ENCODE peak calls at places on chromosomes 2 and 18, in ten cellular contexts. S, E, U, D, O, C, J, G, X and W are unnamed samples.

GRCh38 chr18:56200381-56200831 is 438.0 kb downstream of the TXNL1 start:
- DNase-seq in S (peak; percentile 4), E (no peak), U (no peak), D (peak; percentile 47), O (peak; percentile 93), C (no peak), J (no peak), G (peak; percentile 82), X (no peak), W (peak; percentile 54)

GRCh38 chr2:170052151-170052550 is 125.8 kb upstream of the MYO3B start:
- DNase-seq in S (peak; percentile 17), E (no peak), U (no peak), D (peak; percentile 20), O (peak; percentile 71), C (no peak), J (no peak), G (peak; percentile 50), X (no peak), W (peak; percentile 21)

GRCh38 chr18:48820483-48821250 is 130.1 kb downstream of the SMAD7 start:
- DNase-seq in S (no peak), E (no peak), U (no peak), D (no peak), O (no peak), C (no peak), J (no peak), G (no peak), X (no peak), W (peak; percentile 50)

GRCh38 chr2:36530178-36530982 is 67.6 kb downstream of the FEZ2 start:
- DNase-seq in S (no peak), E (no peak), U (no peak), D (peak; percentile 21), O (no peak), C (no peak), J (no peak), G (peak; percentile 84), X (no peak), W (peak; percentile 56)

GRCh38 chr2:225487901-225488416 is 88.4 kb downstream of the NYAP2 start:
- DNase-seq in S (no peak), E (no peak), U (no peak), D (no peak), O (no peak), C (no peak), J (no peak), G (no peak), X (no peak), W (no peak)

GRCh38 chr2:24354899-24355298 is 5.4 kb downstream of the ITSN2 start:
- DNase-seq in S (no peak), E (no peak), U (no peak), D (no peak), O (no peak), C (no peak), J (no peak), G (no peak), X (no peak), W (no peak)

GRCh38 chr2:133760366-133760765 is 192.1 kb upstream of the NCKAP5 start:
- DNase-seq in S (no peak), E (no peak), U (no peak), D (peak; percentile 96), O (no peak), C (no peak), J (no peak), G (no peak), X (no peak), W (no peak)

GRCh38 chr2:216299588-216299987 is 72.7 kb downstream of the MARCHF4 start:
- DNase-seq in S (peak; percentile 40), E (no peak), U (no peak), D (no peak), O (no peak), C (no peak), J (no peak), G (peak; percentile 77), X (no peak), W (peak; percentile 80)

GRCh38 chr2:15577071-15577706 is 14.5 kb upstream of the DDX1 start:
- DNase-seq in S (peak; percentile 66), E (peak; percentile 91), U (peak; percentile 95), D (peak; percentile 86), O (peak; percentile 88), C (peak; percentile 84), J (peak; percentile 69), G (peak; percentile 86), X (peak; percentile 52), W (peak; percentile 71)

GRCh38 chr2:127362971-127363370 is 24.8 kb downstream of the MAP3K2 start:
- DNase-seq in S (no peak), E (no peak), U (no peak), D (peak; percentile 45), O (no peak), C (no peak), J (no peak), G (peak; percentile 66), X (no peak), W (no peak)

GRCh38 chr2:217858519-217859466 is 144.0 kb downstream of the TNS1 start:
- DNase-seq in S (no peak), E (peak; percentile 75), U (no peak), D (peak; percentile 94), O (peak; percentile 42), C (peak; percentile 43), J (no peak), G (peak; percentile 98), X (no peak), W (peak; percentile 97)
- H2AFZ ChIP-seq in S (no peak overlapping the region), E (no peak overlapping the region), U (no peak overlapping the region), D (no peak overlapping the region), O (no peak overlapping the region), C (peak overlapping the region; percentile 86), J (no peak overlapping the region), G (no peak overlapping the region), X (no peak overlapping the region), W (no peak overlapping the region)

GRCh38 chr2:17441055-17441771 is 77.0 kb downstream of the RAD51AP2 start:
- DNase-seq in S (no peak), E (no peak), U (no peak), D (no peak), O (no peak), C (no peak), J (no peak), G (no peak), X (no peak), W (peak; percentile 10)

GRCh38 chr2:17445744-17446143 is 72.5 kb downstream of the RAD51AP2 start:
- DNase-seq in S (no peak), E (no peak), U (no peak), D (no peak), O (no peak), C (no peak), J (no peak), G (no peak), X (no peak), W (no peak)

GRCh38 chr2:17442334-17442733 is 75.9 kb downstream of the RAD51AP2 start:
- DNase-seq in S (peak; percentile 68), E (no peak), U (no peak), D (peak; percentile 53), O (no peak), C (no peak), J (no peak), G (peak; percentile 36), X (peak; percentile 26), W (no peak)

DNA sequence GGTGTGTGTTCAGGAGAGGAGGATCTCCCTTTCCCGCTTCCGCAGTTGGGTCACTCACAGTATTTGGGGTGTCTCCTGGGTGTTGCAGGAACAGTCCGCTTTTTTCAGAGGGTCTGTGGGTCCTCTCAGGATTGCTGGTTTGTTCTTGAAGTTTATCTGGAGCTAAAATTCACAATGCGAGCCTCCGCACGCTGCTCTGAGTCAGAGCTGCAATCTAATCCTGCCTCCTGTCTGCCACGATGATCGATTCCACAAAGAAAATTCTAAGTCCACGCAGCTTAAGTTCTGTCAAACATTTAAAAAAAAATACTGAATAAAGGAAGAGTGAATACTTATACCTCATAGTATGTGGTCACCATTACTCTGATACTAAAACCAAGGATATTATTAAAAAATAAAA is 76.5 kb downstream of the RAD51AP2 start:
- DNase-seq in S (no peak), E (no peak), U (no peak), D (no peak), O (no peak), C (no peak), J (no peak), G (no peak), X (no peak), W (no peak)
- H2AFZ ChIP-seq in S (no peak overlapping the region), E (peak overlapping the region; percentile 81), U (peak overlapping the region; percentile 48), D (no peak overlapping the region), O (no peak overlapping the region), C (no peak overlapping the region), J (no peak overlapping the region), G (no peak overlapping the region), X (peak overlapping the region; percentile 74), W (no peak overlapping the region)

GRCh38 chr2:222295368-222296041 is 3.3 kb downstream of the PAX3 start:
- DNase-seq in S (no peak), E (peak; percentile 57), U (peak; percentile 48), D (peak; percentile 46), O (no peak), C (no peak), J (no peak), G (no peak), X (no peak), W (no peak)
- H2AFZ ChIP-seq in S (peak overlapping the region; percentile 27), E (no peak overlapping the region), U (no peak overlapping the region), D (no peak overlapping the region), O (no peak overlapping the region), C (no peak overlapping the region), J (no peak overlapping the region), G (peak overlapping the region; percentile 18), X (no peak overlapping the region), W (peak overlapping the region; percentile 83)

GRCh38 chr2:237171396-237171795 is 85.7 kb downstream of the COPS8 start:
- DNase-seq in S (peak; percentile 63), E (no peak), U (peak; percentile 18), D (peak; percentile 98), O (peak; percentile 58), C (no peak), J (peak; percentile 19), G (peak; percentile 91), X (no peak), W (no peak)
- H2AFZ ChIP-seq in S (peak overlapping the region; percentile 46), E (no peak overlapping the region), U (peak overlapping the region; percentile 20), D (no peak overlapping the region), O (no peak overlapping the region), C (no peak overlapping the region), J (peak overlapping the region; percentile 36), G (peak overlapping the region; percentile 73), X (no peak overlapping the region), W (peak overlapping the region; percentile 50)

DNA sequence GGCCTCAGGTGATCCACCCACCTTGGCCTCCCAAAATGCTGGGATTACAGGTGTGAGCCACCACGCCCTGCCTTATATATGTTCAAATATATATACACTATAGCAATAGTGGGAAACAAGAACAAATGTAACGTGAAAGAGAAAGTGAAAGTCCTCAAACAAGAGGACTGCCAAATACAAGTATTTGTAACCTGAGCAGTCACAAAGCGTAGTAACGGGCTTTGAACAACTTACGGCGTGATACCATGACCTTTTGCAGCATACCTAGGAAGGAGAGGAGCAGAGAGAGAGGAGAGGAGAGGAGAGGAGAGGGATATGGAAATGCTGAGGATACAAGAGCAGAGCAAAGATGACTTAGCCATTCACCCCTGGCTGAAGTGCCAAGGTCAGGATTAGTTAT is 113.8 kb upstream of the RGPD4 start:
- DNase-seq in S (no peak), E (no peak), U (peak; percentile 13), D (no peak), O (no peak), C (no peak), J (no peak), G (no peak), X (no peak), W (no peak)
- H2AFZ ChIP-seq in S (no peak overlapping the region), E (no peak overlapping the region), U (no peak overlapping the region), D (no peak overlapping the region), O (no peak overlapping the region), C (no peak overlapping the region), J (no peak overlapping the region), G (peak overlapping the region; percentile 52), X (peak overlapping the region; percentile 91), W (peak overlapping the region; percentile 78)